ENCODE peak calls at places on chromosomes 1 and 21, in five cellular contexts. J is renal cortical epithelial cell, B is fibroblast of pulmonary artery, G is AG08395, L is left ventricle myocardium inferior. O is an unnamed sample.
A peak's percentile ranks its signal among the peaks of the same experiment; 100 is the strongest.

GRCh38 chr1:46152021-46152420 is 19.6 kb upstream of the PIK3R3 start:
- DNase-seq in L (no peak), G (peak; percentile 79), B (peak; percentile 31), J (peak; percentile 68), O (no peak)

GRCh38 chr1:183139281-183139942 is 46.7 kb upstream of the LAMC2 start:
- DNase-seq in L (no peak), G (peak; percentile 34), J (peak; percentile 95), B (peak; percentile 80), O (no peak)

GRCh38 chr1:17335821-17336718 is 28.1 kb downstream of the PADI4 start:
- DNase-seq in B (peak; percentile 61), L (peak; percentile 46), J (peak; percentile 35), G (peak; percentile 62), O (peak; percentile 18)

GRCh38 chr21:29523646-29524045 is 224.9 kb downstream of the BACH1 start:
- DNase-seq in B (peak; percentile 39), J (no peak), G (peak; percentile 20), L (no peak), O (no peak)

GRCh38 chr1:35049116-35049515 is 17.4 kb upstream of the ZMYM6 start:
- DNase-seq in G (no peak), L (no peak), B (no peak), J (no peak), O (no peak)

GRCh38 chr1:223531742-223532341 is 133.7 kb downstream of the CAPN8 start:
- DNase-seq in J (peak; percentile 53), B (peak; percentile 44), G (peak; percentile 56), L (peak; percentile 24), O (no peak)

GRCh38 chr1:224498574-224499170 is 64.1 kb upstream of the WDR26 start:
- DNase-seq in G (no peak), B (peak; percentile 92), L (no peak), J (peak; percentile 96), O (no peak)

GRCh38 chr1:223180803-223181321 is 37.8 kb upstream of the TLR5 start:
- DNase-seq in J (peak; percentile 96), L (no peak), G (peak; percentile 58), B (peak; percentile 8), O (peak; percentile 56)

GRCh38 chr21:36640260-36641244 is 58.4 kb upstream of the SIM2 start:
- DNase-seq in L (no peak), G (no peak), B (no peak), J (no peak), O (peak; percentile 98)

GRCh38 chr1:10760566-10761502 is 35.6 kb downstream of the CASZ1 start:
- DNase-seq in G (no peak), L (no peak), J (no peak), B (no peak), O (no peak)

GRCh38 chr1:115021145-115021544 is 8.5 kb upstream of the TSHB start:
- DNase-seq in G (no peak), J (no peak), B (no peak), L (no peak), O (no peak)

GRCh38 chr21:39441502-39442475 is 3.8 kb downstream of the LCA5L start:
- DNase-seq in J (peak; percentile 70), B (peak; percentile 70), G (peak; percentile 66), L (no peak), O (peak; percentile 22)

GRCh38 chr1:36355811-36356210 is 29.9 kb downstream of the STK40 start:
- DNase-seq in G (no peak), L (no peak), B (no peak), J (no peak), O (no peak)

GRCh38 chr1:12591267-12591938 is 26.6 kb downstream of the DHRS3 start:
- DNase-seq in G (no peak), J (no peak), B (peak; percentile 43), L (peak; percentile 77), O (no peak)

GRCh38 chr1:191350938-191351337 is 807.3 kb upstream of the RGS18 start:
- DNase-seq in L (no peak), J (no peak), B (no peak), G (no peak), O (no peak)

GRCh38 chr21:14956826-14957225 is 108.0 kb downstream of the NRIP1 start:
- DNase-seq in G (peak; percentile 48), L (no peak), B (peak; percentile 79), J (peak; percentile 75), O (no peak)

GRCh38 chr1:169877800-169878491 is 15.8 kb downstream of the SCYL3 start:
- DNase-seq in B (no peak), J (no peak), L (no peak), G (no peak), O (no peak)

GRCh38 chr1:10644307-10645128 is 151.9 kb downstream of the CASZ1 start:
- DNase-seq in L (no peak), B (no peak), J (no peak), G (peak; percentile 28), O (no peak)

GRCh38 chr1:67771152-67771551 is 62.1 kb downstream of the GNG12 start:
- DNase-seq in L (no peak), B (peak; percentile 60), G (no peak), J (peak; percentile 78), O (no peak)

GRCh38 chr1:212968385-212968863 is 18.1 kb downstream of the VASH2 start:
- DNase-seq in G (no peak), B (no peak), L (no peak), J (no peak), O (no peak)

GRCh38 chr1:115807723-115808122 is 33.2 kb downstream of the NHLH2 start:
- DNase-seq in J (peak; percentile 79), G (peak; percentile 77), L (no peak), B (peak; percentile 82), O (peak; percentile 75)

GRCh38 chr21:31771685-31772084 is 39.8 kb upstream of the SCAF4 start:
- DNase-seq in B (no peak), G (no peak), J (no peak), L (no peak), O (no peak)

GRCh38 chr1:53766766-53767409 is 27.9 kb upstream of the GLIS1 start:
- DNase-seq in J (peak; percentile 59), L (no peak), G (peak; percentile 57), B (peak; percentile 45), O (no peak)

GRCh38 chr1:216983823-216984222 is 260.6 kb upstream of the ESRRG start:
- DNase-seq in L (no peak), G (no peak), B (no peak), J (no peak), O (no peak)